ENCODE peak calls at places on chromosomes 16 and 17, in four cellular contexts. I is stomach, M is endothelial cell of umbilical vein, J is suprapubic skin. N is an unnamed sample.

GRCh38 chr16:66899945-66900688 is 18.6 kb downstream of the CDH16 start:
- DNase-seq in M (peak), J (no peak), I (peak), N (no peak)

GRCh38 chr17:77419547-77420475 is 279.0 kb downstream of the SEC14L1 start:
- DNase-seq in J (no peak), I (no peak), M (no peak), N (no peak)

GRCh38 chr17:67615736-67616135 is 102.0 kb upstream of the NOL11 start:
- DNase-seq in I (no peak), J (no peak), M (no peak), N (no peak)

GRCh38 chr17:61656721-61657217 is 65.8 kb upstream of the NACA2 start:
- DNase-seq in M (peak), I (no peak), J (no peak), N (no peak)

GRCh38 chr17:62906881-62907280 is 59.2 kb upstream of the TANC2 start:
- DNase-seq in M (no peak), J (no peak), I (no peak), N (no peak)

GRCh38 chr16:54466233-54466632 is 179.6 kb upstream of the IRX3 start:
- DNase-seq in M (no peak), J (no peak), I (no peak), N (no peak)

GRCh38 chr17:72730091-72730490 is 362.4 kb downstream of the SLC39A11 start:
- DNase-seq in M (peak), J (no peak), I (no peak), N (no peak)

GRCh38 chr17:6381052-6381451 is 53.9 kb downstream of the AIPL1 start:
- DNase-seq in I (no peak), J (no peak), M (no peak), N (no peak)

GRCh38 chr17:51627776-51628175 is 367.4 kb downstream of the UTP18 start:
- DNase-seq in M (no peak), I (no peak), J (no peak), N (no peak)

GRCh38 chr16:48836641-48837040 is 226.7 kb upstream of the N4BP1 start:
- DNase-seq in J (no peak), M (no peak), I (no peak), N (no peak)

GRCh38 chr17:14427914-14428639 is 127.2 kb downstream of the HS3ST3B1 start:
- DNase-seq in I (no peak), M (no peak), J (no peak), N (no peak)

GRCh38 chr16:31403590-31404352 is 10.6 kb downstream of the ITGAD start:
- DNase-seq in M (no peak), J (no peak), I (no peak), N (no peak)

DNA sequence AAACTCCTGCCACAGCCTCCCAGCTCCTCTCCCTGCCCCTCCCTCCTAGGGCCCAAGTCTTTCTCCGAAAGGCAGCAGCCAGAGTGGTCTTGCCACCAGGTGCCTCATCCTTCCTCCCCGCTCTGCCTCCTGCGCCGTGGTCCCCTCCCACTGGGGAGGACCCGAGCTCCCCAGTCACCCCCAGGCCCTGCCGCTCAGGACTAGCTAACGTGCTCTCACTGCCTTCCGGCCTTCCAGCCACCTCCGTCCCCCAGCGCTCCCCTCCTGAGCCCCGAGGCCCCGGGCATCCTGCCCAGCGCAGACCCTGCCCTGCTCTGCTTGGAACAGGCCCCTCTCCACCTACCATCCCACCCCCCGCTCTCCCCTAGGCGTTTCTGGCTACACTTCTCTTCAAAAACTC is 19.4 kb upstream of the COL1A1 start:
- DNase-seq in I (no peak), M (no peak), J (no peak), N (no peak)
- H3K27ac ChIP-seq in I (no peak), M (no peak), J (peak), N (peak)

GRCh38 chr16:17470871-17471744 is at the start of gene XYLT1:
- DNase-seq in I (peak), J (peak), M (no peak), N (peak)
- TF ChIP-seq POLR2AphosphoS5 in I (peak), J (peak), M (no peak), N (no peak)

DNA sequence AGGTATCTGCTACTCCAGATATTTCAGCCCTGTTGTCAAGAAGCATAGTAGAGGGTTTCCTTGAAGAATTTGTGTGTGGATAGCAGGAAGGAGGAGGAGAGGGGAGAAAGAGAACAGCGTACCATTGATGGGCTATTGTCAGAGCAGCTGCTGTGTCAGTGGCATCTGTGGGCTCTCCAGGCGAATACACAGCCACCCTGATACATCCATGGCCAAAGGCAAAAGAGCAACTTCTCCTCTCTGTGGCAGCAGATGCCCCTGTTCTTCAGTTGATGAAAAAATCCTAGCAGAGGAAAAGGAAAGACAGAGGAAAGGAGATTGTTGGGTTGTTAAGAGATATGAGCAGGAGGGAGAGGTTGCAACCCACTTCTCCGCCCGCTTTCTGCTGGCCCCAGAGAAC is 12.2 kb upstream of the KCNJ2 start:
- DNase-seq in M (peak), I (no peak), J (no peak), N (no peak)
- H3K27ac ChIP-seq in M (peak), I (no peak), J (no peak), N (no peak)

GRCh38 chr17:5378566-5379207 is 40.8 kb downstream of the NUP88 start:
- DNase-seq in I (no peak), J (no peak), M (no peak), N (no peak)

GRCh38 chr17:5379351-5380107 is 39.9 kb downstream of the NUP88 start:
- DNase-seq in J (no peak), I (no peak), M (no peak), N (no peak)

GRCh38 chr17:5381542-5381941 is 37.9 kb downstream of the NUP88 start:
- DNase-seq in M (no peak), J (no peak), I (no peak), N (no peak)

DNA sequence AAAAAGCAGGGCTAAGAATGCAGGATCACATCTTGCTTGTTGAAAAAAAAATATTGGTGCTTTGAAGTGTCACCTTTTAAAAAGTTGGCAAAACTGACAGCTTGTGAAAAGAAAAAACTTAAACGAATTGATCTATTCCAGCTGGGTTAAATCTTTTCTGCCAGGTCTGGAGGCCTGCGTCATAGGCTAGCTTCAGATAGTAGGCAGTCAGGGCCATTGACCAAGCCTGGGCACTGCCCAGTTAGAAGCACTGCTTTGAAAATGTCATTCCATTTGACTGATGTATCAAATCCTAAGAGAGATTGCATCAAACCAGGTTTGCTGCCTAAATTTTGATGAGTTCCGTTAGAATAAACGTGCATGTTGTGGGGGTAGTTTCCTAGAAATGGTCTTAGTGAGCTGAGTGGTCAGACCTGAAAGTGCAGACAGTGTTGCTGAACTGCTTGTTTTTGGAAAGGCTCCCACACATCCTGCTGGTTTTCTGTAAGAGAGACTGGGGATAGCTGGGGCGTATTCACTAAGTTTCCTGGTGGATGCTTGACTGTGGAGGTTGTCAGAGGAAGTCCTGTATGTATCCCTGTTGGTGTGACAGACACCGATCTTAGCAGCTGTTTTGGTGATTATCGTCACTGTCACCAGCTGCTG is 38.8 kb downstream of the NUP88 start:
- DNase-seq in I (no peak), M (no peak), J (no peak), N (no peak)
- TF ChIP-seq POLR2AphosphoS5 in I (no peak), M (no peak), J (no peak), N (no peak)

DNA sequence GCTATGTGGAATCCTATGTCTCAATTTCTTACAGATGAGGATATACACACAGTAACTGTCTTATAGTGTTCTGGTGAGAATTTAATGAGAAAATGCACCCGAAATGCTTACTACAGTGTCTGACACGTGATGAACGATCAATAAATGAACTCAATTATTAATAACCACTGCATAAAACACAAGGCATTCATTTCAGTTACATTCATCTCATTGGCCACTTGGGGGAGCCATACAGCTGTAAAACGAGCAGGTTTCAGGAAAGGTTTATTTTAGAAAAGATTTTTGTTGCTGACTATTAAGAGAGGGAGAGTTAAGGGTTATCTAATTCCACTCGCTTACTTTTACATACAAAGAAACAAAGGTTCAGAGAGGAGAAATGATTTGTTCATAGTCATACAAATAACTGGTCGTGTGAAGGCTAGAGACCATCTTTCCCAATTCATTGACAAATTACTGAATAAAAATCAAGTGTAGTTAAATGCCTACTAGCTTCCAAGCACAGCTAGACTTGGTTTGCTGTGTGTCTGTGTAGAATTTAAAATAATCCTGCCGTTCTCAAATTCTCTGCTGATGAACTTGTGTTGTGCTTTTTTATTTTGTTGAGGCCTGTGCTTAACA is 160.1 kb downstream of the MAP2K4 start:
- DNase-seq in J (no peak), M (peak), I (no peak), N (peak)
- H3K27ac ChIP-seq in J (no peak), M (no peak), I (no peak), N (no peak)

GRCh38 chr17:36864827-36865320 is 72.4 kb upstream of the LHX1 start:
- DNase-seq in J (no peak), I (no peak), M (no peak), N (no peak)
- TF ChIP-seq POLR2AphosphoS5 in J (no peak), I (no peak), M (no peak), N (no peak)

GRCh38 chr17:49486012-49486641 is 9.0 kb upstream of the NGFR start:
- DNase-seq in I (no peak), M (no peak), J (no peak), N (peak)
- H3K27ac ChIP-seq in I (no peak), M (no peak), J (no peak), N (no peak)

GRCh38 chr16:25771216-25771615 is 79.5 kb downstream of the HS3ST4 start:
- DNase-seq in J (no peak), M (no peak), I (no peak), N (no peak)

DNA sequence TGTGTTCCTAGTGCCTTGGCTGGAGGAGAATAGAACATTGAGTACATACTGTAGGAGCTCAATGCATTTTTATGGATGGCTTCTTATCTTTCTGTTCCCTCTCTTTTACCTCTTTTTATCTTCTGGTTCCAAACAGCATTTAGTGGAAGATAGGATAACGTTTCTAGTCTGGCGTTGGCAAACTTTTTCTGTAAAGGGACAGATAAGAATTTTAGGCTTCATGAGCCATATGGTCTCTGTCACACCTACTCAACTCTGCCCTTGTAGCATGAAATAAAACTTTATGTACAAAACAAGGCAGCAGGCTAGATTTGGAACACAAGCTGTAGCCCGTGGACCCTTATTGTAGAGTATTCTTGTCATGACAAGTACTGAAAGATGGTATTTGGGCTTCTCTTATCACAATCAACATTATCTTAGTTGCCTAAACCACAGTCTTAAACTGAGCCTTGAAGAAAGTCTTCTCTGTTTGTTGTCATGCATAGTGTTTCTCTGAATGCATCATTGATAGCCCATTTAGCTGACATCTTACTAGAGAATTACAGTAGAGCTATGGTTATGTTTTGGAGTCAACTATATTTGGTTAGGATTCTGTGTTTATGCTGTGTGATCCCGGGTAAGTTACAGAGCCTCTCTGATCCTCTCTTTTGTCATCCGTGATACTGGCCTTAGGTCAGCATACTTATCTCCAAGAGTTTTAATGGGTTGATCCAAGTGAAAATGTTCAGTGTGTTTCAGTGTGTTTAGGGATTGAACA is 80.2 kb downstream of the HS3ST4 start:
- DNase-seq in J (no peak), M (no peak), I (no peak), N (no peak)
- TF ChIP-seq POLR2AphosphoS5 in J (no peak), M (no peak), I (no peak), N (no peak)

N was measured in HL-60.